ENCODE peak calls at places on chromosomes 1 and 21, in six cellular contexts. E is testis; T is esophagus squamous epithelium; Y is CD8-positive, alpha-beta memory T cell; I is endothelial cell of umbilical vein; M is iPS DF 6.9. R is an unnamed sample. For H3K4me1 and H3K36me3, the result is how much of the 10 kb centered on the place peaks cover.

GRCh38 chr1:1067284-1068076 is 6.6 kb downstream of the RNF223 start:
- DNase-seq in E (no peak), T (no peak), Y (no peak), I (no peak), M (no peak), R (no peak)

GRCh38 chr1:152869808-152870419 is 8.2 kb upstream of the SMCP start:
- DNase-seq in E (peak), T (no peak), Y (peak), I (peak), M (peak), R (peak)

GRCh38 chr1:101974599-101975225 is 22.0 kb downstream of the OLFM3 start:
- DNase-seq in E (no peak), T (no peak), Y (no peak), I (no peak), M (no peak), R (no peak)

GRCh38 chr1:9629445-9630201 is 21.9 kb upstream of the PIK3CD start:
- DNase-seq in E (peak), T (peak), Y (peak), I (no peak), M (no peak), R (no peak)

GRCh38 chr1:225745231-225745630 is 32.4 kb upstream of the SRP9 start:
- DNase-seq in E (no peak), T (no peak), Y (no peak), I (no peak), M (no peak), R (no peak)

GRCh38 chr1:173097001-173097400 is 46.3 kb upstream of the TNFSF18 start:
- DNase-seq in E (no peak), T (no peak), Y (no peak), I (peak), M (no peak), R (no peak)

GRCh38 chr1:246214708-246215504 is 292.2 kb downstream of the SMYD3 start:
- DNase-seq in E (no peak), T (no peak), Y (no peak), I (peak), M (no peak), R (peak)

GRCh38 chr1:219797009-219797408 is 131.3 kb downstream of the SLC30A10 start:
- DNase-seq in E (no peak), T (no peak), Y (no peak), I (no peak), M (no peak), R (no peak)

GRCh38 chr1:9728451-9729295 is 77.1 kb downstream of the PIK3CD start:
- DNase-seq in E (no peak), T (no peak), Y (peak), I (no peak), M (no peak), R (no peak)

GRCh38 chr1:10431065-10431730 is 965 bp downstream of the CENPS start:
- DNase-seq in E (no peak), T (no peak), Y (no peak), I (no peak), M (no peak), R (no peak)

GRCh38 chr21:46544003-46544402 is 60.9 kb downstream of the S100B start:
- DNase-seq in E (no peak), T (no peak), Y (no peak), I (no peak), M (no peak), R (no peak)

GRCh38 chr1:25672763-25673409 is 56.3 kb downstream of the MAN1C1 start:
- DNase-seq in E (no peak), T (no peak), Y (no peak), I (no peak), M (no peak), R (no peak)

GRCh38 chr1:16028237-16029002 is 6.6 kb downstream of the CLCNKA start:
- DNase-seq in E (no peak), T (no peak), Y (no peak), I (no peak), M (no peak), R (no peak)

GRCh38 chr1:217528271-217528670 is 102.6 kb downstream of the GPATCH2 start:
- DNase-seq in E (no peak), T (no peak), Y (no peak), I (no peak), M (no peak), R (no peak)

GRCh38 chr1:172775598-172776570 is 117.0 kb downstream of the FASLG start:
- DNase-seq in E (no peak), T (no peak), Y (no peak), I (no peak), M (no peak), R (no peak)

GRCh38 chr1:205072286-205072685 is 12.0 kb downstream of the TMEM81 start:
- DNase-seq in E (no peak), T (no peak), Y (no peak), I (no peak), M (no peak), R (no peak)

GRCh38 chr1:59204001-59204400 is 92.9 kb upstream of the FGGY start:
- DNase-seq in E (peak), T (no peak), Y (no peak), I (peak), M (no peak), R (no peak)

GRCh38 chr1:171263915-171264314 is 15.6 kb downstream of the FMO1 start:
- DNase-seq in E (no peak), T (no peak), Y (no peak), I (no peak), M (no peak), R (no peak)

GRCh38 chr21:14864211-14865021 is 200.4 kb downstream of the NRIP1 start:
- DNase-seq in E (peak), T (no peak), Y (no peak), I (peak), M (peak), R (peak)

GRCh38 chr1:225318706-225319575 is 108.9 kb downstream of the LBR start:
- DNase-seq in E (peak), T (no peak), Y (no peak), I (peak), M (peak), R (peak)

GRCh38 chr1:7940745-7941436 is at the start of gene TNFRSF9:
- DNase-seq in E (no peak), T (no peak), Y (peak), I (peak), M (no peak), R (peak)

GRCh38 chr21:32565856-32566465 is 19.4 kb downstream of the TCP10L start:
- DNase-seq in E (no peak), T (no peak), Y (no peak), I (no peak), M (no peak), R (no peak)

GRCh38 chr21:30880914-30881313 is 466 bp downstream of the KRTAP11-1 start:
- DNase-seq in E (peak), T (no peak), Y (no peak), I (no peak), M (no peak), R (no peak)

GRCh38 chr1:192607836-192608235 is 28.1 kb upstream of the RGS13 start:
- DNase-seq in E (no peak), T (no peak), Y (no peak), I (no peak), M (no peak), R (no peak)
- H3K4me1 ChIP-seq in E (under half), T (under half), Y (under half), I (under half), M (under half), R (under half)

GRCh38 chr1:54345116-54345515 is 61.1 kb downstream of the SSBP3 start:
- DNase-seq in E (no peak), T (no peak), Y (no peak), I (no peak), M (no peak), R (no peak)
- H3K36me3 ChIP-seq in E (under half), T (under half), Y (under half), I (under half), M (under half), R (under half)

DNA sequence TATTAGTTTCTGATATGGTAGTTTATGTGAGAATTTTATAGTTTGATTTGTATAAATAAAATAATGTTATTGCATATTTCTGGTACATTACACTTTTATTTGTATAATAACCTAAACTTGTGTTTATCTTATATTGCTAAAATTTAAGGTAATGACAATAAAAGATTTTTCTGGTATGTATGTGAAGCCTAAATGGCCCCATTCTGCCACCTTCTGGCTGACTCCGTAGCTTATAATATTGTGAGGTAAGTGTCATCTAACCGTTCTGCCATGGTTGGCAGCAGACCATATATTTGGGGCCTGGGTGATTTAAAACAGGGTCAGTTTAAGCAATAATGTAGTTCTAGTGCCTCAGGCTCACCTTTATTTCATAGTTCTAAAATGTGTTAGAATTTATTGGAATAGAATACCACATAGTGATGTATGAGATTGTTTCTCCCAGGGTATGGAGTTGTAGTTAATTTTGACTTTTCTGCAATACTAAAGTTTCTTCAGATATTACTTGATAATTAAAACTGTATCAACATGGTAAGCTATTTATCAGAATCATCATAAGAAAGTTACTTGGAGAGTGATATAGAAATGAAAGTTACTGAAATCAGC is 21.2 kb upstream of the PRKACB start:
- DNase-seq in E (peak), T (no peak), Y (peak), I (peak), M (no peak), R (peak)
- H3K27ac ChIP-seq in E (no peak), T (no peak), Y (no peak), I (no peak), M (no peak), R (no peak)

GRCh38 chr1:206696812-206697585 is 12.3 kb downstream of the MAPKAPK2 start:
- DNase-seq in E (no peak), T (no peak), Y (no peak), I (peak), M (no peak), R (no peak)

GRCh38 chr1:206698990-206699586 is 14.4 kb downstream of the MAPKAPK2 start:
- DNase-seq in E (no peak), T (no peak), Y (no peak), I (no peak), M (no peak), R (no peak)

GRCh38 chr1:206700445-206701036 is 15.8 kb downstream of the MAPKAPK2 start:
- DNase-seq in E (no peak), T (no peak), Y (no peak), I (no peak), M (no peak), R (peak)

GRCh38 chr1:206698011-206698410 is 13.3 kb downstream of the MAPKAPK2 start:
- DNase-seq in E (no peak), T (no peak), Y (no peak), I (no peak), M (no peak), R (no peak)

DNA sequence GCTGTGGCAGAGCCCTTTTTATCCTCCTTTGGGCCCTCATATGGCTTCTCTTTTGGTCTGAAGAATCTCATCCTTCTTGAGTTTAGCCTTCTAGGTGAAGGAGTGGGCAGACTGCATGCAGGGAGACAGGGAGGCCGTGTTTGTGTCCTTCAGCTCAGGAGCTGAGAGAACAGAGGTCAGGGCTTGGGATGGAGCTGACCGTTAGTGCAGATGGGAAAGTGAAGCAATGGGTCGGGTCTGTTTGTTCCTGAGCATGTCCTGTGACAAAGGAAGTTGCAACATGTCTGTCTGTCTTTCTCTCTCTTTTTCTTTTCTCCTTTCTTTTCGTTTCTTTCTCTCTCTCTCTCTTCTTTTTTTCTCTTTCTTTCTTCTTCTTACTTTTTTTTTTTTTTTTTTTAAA is 14.9 kb downstream of the MAPKAPK2 start:
- DNase-seq in E (peak), T (no peak), Y (no peak), I (no peak), M (no peak), R (no peak)
- H3K4me1 ChIP-seq in E (under half), T (under half), Y (under half), I (under half), M (under half), R (under half)

GRCh38 chr21:44089001-44089911 is 17.9 kb upstream of the PWP2 start:
- DNase-seq in E (peak), T (no peak), Y (peak), I (no peak), M (no peak), R (no peak)
- H3K36me3 ChIP-seq in E (under half), T (under half), Y (under half), I (under half), M (under half), R (under half)

GRCh38 chr1:230798491-230798890 is 51.3 kb downstream of the CAPN9 start:
- DNase-seq in E (no peak), T (no peak), Y (no peak), I (no peak), M (no peak), R (no peak)
- H3K27ac ChIP-seq in E (no peak), T (no peak), Y (no peak), I (no peak), M (no peak), R (no peak)

GRCh38 chr1:162676087-162676486 is 43.8 kb downstream of the DDR2 start:
- DNase-seq in E (peak), T (no peak), Y (no peak), I (peak), M (no peak), R (no peak)
- H3K4me1 ChIP-seq in E (under half), T (under half), Y (under half), I (half or more), M (under half), R (under half)

GRCh38 chr1:147292635-147293251 is 50.3 kb downstream of the CHD1L start:
- DNase-seq in E (no peak), T (no peak), Y (no peak), I (no peak), M (no peak), R (no peak)

GRCh38 chr1:147287133-147287865 is 44.8 kb downstream of the CHD1L start:
- DNase-seq in E (no peak), T (no peak), Y (no peak), I (no peak), M (no peak), R (no peak)

GRCh38 chr1:147292012-147292411 is 49.5 kb downstream of the CHD1L start:
- DNase-seq in E (no peak), T (no peak), Y (no peak), I (no peak), M (no peak), R (no peak)
- H3K36me3 ChIP-seq in E (under half), T (under half), Y (under half), I (under half), M (under half), R (under half)

GRCh38 chr1:195954848-195955247 is 653.4 kb downstream of the KCNT2 start:
- DNase-seq in E (no peak), T (no peak), Y (no peak), I (no peak), M (no peak), R (no peak)
- H3K27ac ChIP-seq in E (no peak), T (no peak), Y (no peak), I (no peak), M (no peak), R (no peak)

GRCh38 chr1:6248798-6249731 is 5.1 kb downstream of the HES3 start:
- DNase-seq in E (peak), T (no peak), Y (no peak), I (no peak), M (no peak), R (no peak)

GRCh38 chr1:6245869-6246496 is 2.0 kb downstream of the HES3 start:
- DNase-seq in E (no peak), T (no peak), Y (peak), I (no peak), M (no peak), R (peak)

GRCh38 chr1:6246497-6247295 is 2.7 kb downstream of the HES3 start:
- DNase-seq in E (peak), T (no peak), Y (peak), I (peak), M (no peak), R (peak)

GRCh38 chr1:6248161-6248776 is 4.3 kb downstream of the HES3 start:
- DNase-seq in E (no peak), T (no peak), Y (no peak), I (no peak), M (no peak), R (no peak)

GRCh38 chr1:6247651-6248050 is 3.7 kb downstream of the HES3 start:
- DNase-seq in E (no peak), T (no peak), Y (no peak), I (no peak), M (no peak), R (no peak)
- H3K4me1 ChIP-seq in E (under half), T (under half), Y (under half), I (under half), M (under half), R (under half)

R was measured in SJCRH30.